ENCODE peak calls at places on chromosome 2, in six cellular contexts. One of them, this sample, is unnamed. For H3K27me3, the result is how much of the 10 kb centered on the place peaks cover.

GRCh38 chr2:33784488-33784887 is 185.4 kb upstream of the FAM98A start:
- DNase-seq in heart left ventricle: no peak
- DNase-seq in heart right ventricle: no peak
- DNase-seq in GM06990: no peak
- DNase-seq in IMR-90: no peak
- DNase-seq in WERI-Rb-1: no peak
- DNase-seq in this sample: no peak

GRCh38 chr2:215906458-215906857 is 106.9 kb downstream of the MREG start:
- DNase-seq in heart left ventricle: no peak
- DNase-seq in heart right ventricle: no peak
- DNase-seq in GM06990: no peak
- DNase-seq in IMR-90: no peak
- DNase-seq in WERI-Rb-1: no peak
- DNase-seq in this sample: no peak

GRCh38 chr2:25885933-25886332 is 7.6 kb upstream of the ASXL2 start:
- DNase-seq in heart left ventricle: no peak
- DNase-seq in heart right ventricle: no peak
- DNase-seq in GM06990: no peak
- DNase-seq in IMR-90: peak
- DNase-seq in WERI-Rb-1: no peak
- DNase-seq in this sample: no peak

GRCh38 chr2:240789501-240790369 is 30.3 kb downstream of the KIF1A start:
- DNase-seq in heart left ventricle: no peak
- DNase-seq in heart right ventricle: peak
- DNase-seq in GM06990: no peak
- DNase-seq in IMR-90: no peak
- DNase-seq in WERI-Rb-1: no peak
- DNase-seq in this sample: no peak

GRCh38 chr2:46230115-46230571 is 67.1 kb upstream of the EPAS1 start:
- DNase-seq in heart left ventricle: peak
- DNase-seq in heart right ventricle: peak
- DNase-seq in GM06990: peak
- DNase-seq in IMR-90: no peak
- DNase-seq in WERI-Rb-1: no peak
- DNase-seq in this sample: no peak

GRCh38 chr2:104901037-104901851 is 47.3 kb downstream of the POU3F3 start:
- DNase-seq in heart left ventricle: no peak
- DNase-seq in heart right ventricle: no peak
- DNase-seq in GM06990: no peak
- DNase-seq in IMR-90: no peak
- DNase-seq in WERI-Rb-1: no peak
- DNase-seq in this sample: no peak

GRCh38 chr2:44433841-44434240 is 72.1 kb downstream of the CAMKMT start:
- DNase-seq in heart left ventricle: no peak
- DNase-seq in heart right ventricle: no peak
- DNase-seq in GM06990: no peak
- DNase-seq in IMR-90: no peak
- DNase-seq in WERI-Rb-1: no peak
- DNase-seq in this sample: no peak

GRCh38 chr2:179340678-179341077 is 76.0 kb upstream of the SESTD1 start:
- DNase-seq in heart left ventricle: no peak
- DNase-seq in heart right ventricle: no peak
- DNase-seq in GM06990: no peak
- DNase-seq in IMR-90: peak
- DNase-seq in WERI-Rb-1: no peak
- DNase-seq in this sample: no peak

GRCh38 chr2:100924122-100924519 is 78.0 kb upstream of the RPL31 start:
- DNase-seq in heart left ventricle: no peak
- DNase-seq in heart right ventricle: no peak
- DNase-seq in GM06990: no peak
- DNase-seq in IMR-90: no peak
- DNase-seq in WERI-Rb-1: no peak
- DNase-seq in this sample: no peak

GRCh38 chr2:127820080-127820668 is 9.2 kb upstream of the WDR33 start:
- DNase-seq in heart left ventricle: no peak
- DNase-seq in heart right ventricle: no peak
- DNase-seq in GM06990: no peak
- DNase-seq in IMR-90: peak
- DNase-seq in WERI-Rb-1: no peak
- DNase-seq in this sample: no peak

GRCh38 chr2:239836021-239836765 is 188.9 kb downstream of the NDUFA10 start:
- DNase-seq in heart left ventricle: no peak
- DNase-seq in heart right ventricle: no peak
- DNase-seq in GM06990: no peak
- DNase-seq in IMR-90: no peak
- DNase-seq in WERI-Rb-1: no peak
- DNase-seq in this sample: no peak

GRCh38 chr2:53987336-53987921 is 16.6 kb upstream of the PSME4 start:
- DNase-seq in heart left ventricle: no peak
- DNase-seq in heart right ventricle: no peak
- DNase-seq in GM06990: no peak
- DNase-seq in IMR-90: peak
- DNase-seq in WERI-Rb-1: no peak
- DNase-seq in this sample: no peak

GRCh38 chr2:143930891-143931290 is 589.0 kb downstream of the ZEB2 start:
- DNase-seq in heart left ventricle: no peak
- DNase-seq in heart right ventricle: no peak
- DNase-seq in GM06990: no peak
- DNase-seq in IMR-90: no peak
- DNase-seq in WERI-Rb-1: no peak
- DNase-seq in this sample: no peak

GRCh38 chr2:3467654-3468053 is 51.7 kb downstream of the ADI1 start:
- DNase-seq in heart left ventricle: no peak
- DNase-seq in heart right ventricle: no peak
- DNase-seq in GM06990: no peak
- DNase-seq in IMR-90: no peak
- DNase-seq in WERI-Rb-1: no peak
- DNase-seq in this sample: no peak

GRCh38 chr2:234963785-234964615 is 12.2 kb downstream of the SH3BP4 start:
- DNase-seq in heart left ventricle: no peak
- DNase-seq in heart right ventricle: no peak
- DNase-seq in GM06990: no peak
- DNase-seq in IMR-90: peak
- DNase-seq in WERI-Rb-1: no peak
- DNase-seq in this sample: no peak

GRCh38 chr2:3664925-3665324 is 6.9 kb downstream of the ALLC start:
- DNase-seq in heart left ventricle: no peak
- DNase-seq in heart right ventricle: no peak
- DNase-seq in GM06990: no peak
- DNase-seq in IMR-90: no peak
- DNase-seq in WERI-Rb-1: peak
- DNase-seq in this sample: no peak

GRCh38 chr2:31446848-31447247 is 32.3 kb upstream of the XDH start:
- DNase-seq in heart left ventricle: no peak
- DNase-seq in heart right ventricle: no peak
- DNase-seq in GM06990: no peak
- DNase-seq in IMR-90: peak
- DNase-seq in WERI-Rb-1: no peak
- DNase-seq in this sample: no peak

GRCh38 chr2:35548171-35548570 is 807.4 kb upstream of the CRIM1 start:
- DNase-seq in heart left ventricle: no peak
- DNase-seq in heart right ventricle: no peak
- DNase-seq in GM06990: no peak
- DNase-seq in IMR-90: peak
- DNase-seq in WERI-Rb-1: no peak
- DNase-seq in this sample: no peak

GRCh38 chr2:187783446-187783845 is 229.2 kb upstream of the TFPI start:
- DNase-seq in heart left ventricle: no peak
- DNase-seq in heart right ventricle: no peak
- DNase-seq in GM06990: no peak
- DNase-seq in IMR-90: no peak
- DNase-seq in WERI-Rb-1: no peak
- DNase-seq in this sample: no peak

GRCh38 chr2:207041279-207041678 is 102.0 kb downstream of the CPO start:
- DNase-seq in heart left ventricle: no peak
- DNase-seq in heart right ventricle: no peak
- DNase-seq in GM06990: no peak
- DNase-seq in IMR-90: no peak
- DNase-seq in WERI-Rb-1: no peak
- DNase-seq in this sample: no peak

GRCh38 chr2:159797468-159798375 is at the start of gene CD302:
- DNase-seq in heart left ventricle: peak
- DNase-seq in heart right ventricle: peak
- DNase-seq in GM06990: peak
- DNase-seq in IMR-90: peak
- DNase-seq in WERI-Rb-1: peak
- DNase-seq in this sample: no peak

DNA sequence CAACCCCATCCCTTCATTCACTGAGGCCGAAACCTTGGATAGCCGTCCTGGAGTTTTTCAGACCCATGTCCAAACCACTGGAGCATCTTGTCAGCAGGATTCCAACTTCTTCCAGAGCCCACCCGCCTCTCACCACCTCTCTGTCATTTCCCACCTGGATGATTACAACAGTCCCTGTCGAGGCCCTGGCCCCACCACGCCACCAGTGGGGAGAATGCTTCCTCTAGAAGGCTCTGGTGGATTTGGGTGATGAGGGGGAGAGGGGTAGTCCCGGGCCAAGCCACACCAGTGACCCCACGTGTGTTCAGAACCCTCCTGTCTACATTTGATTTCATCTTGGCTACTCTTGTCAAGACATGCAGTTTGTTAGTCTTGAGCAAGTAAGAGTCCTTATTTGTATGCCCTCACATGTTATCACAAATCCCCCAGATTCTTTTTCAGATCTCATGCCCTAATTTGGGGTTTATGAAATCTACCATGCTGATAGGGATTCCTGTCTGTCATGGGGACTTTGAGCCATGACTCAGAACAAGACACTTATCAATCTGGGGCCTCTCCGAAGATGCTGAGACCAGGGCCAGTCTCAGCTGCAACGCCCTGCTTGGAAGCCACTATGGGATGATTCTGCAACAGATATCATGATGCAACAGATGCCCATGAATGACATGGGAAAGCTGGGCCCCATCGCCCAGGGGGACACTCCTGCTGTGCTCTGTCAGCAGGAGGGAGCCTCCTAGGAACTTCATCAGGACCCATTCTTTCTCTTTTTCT is 186.1 kb downstream of the ZFP36L2 start:
- DNase-seq in heart left ventricle: no peak
- DNase-seq in heart right ventricle: no peak
- DNase-seq in GM06990: peak
- DNase-seq in IMR-90: no peak
- DNase-seq in WERI-Rb-1: no peak
- DNase-seq in this sample: no peak
- TF ChIP-seq CTCF in heart left ventricle: no peak
- TF ChIP-seq CTCF in heart right ventricle: no peak
- TF ChIP-seq CTCF in GM06990: no peak
- TF ChIP-seq CTCF in IMR-90: no peak
- TF ChIP-seq CTCF in WERI-Rb-1: no peak
- TF ChIP-seq CTCF in this sample: no peak

DNA sequence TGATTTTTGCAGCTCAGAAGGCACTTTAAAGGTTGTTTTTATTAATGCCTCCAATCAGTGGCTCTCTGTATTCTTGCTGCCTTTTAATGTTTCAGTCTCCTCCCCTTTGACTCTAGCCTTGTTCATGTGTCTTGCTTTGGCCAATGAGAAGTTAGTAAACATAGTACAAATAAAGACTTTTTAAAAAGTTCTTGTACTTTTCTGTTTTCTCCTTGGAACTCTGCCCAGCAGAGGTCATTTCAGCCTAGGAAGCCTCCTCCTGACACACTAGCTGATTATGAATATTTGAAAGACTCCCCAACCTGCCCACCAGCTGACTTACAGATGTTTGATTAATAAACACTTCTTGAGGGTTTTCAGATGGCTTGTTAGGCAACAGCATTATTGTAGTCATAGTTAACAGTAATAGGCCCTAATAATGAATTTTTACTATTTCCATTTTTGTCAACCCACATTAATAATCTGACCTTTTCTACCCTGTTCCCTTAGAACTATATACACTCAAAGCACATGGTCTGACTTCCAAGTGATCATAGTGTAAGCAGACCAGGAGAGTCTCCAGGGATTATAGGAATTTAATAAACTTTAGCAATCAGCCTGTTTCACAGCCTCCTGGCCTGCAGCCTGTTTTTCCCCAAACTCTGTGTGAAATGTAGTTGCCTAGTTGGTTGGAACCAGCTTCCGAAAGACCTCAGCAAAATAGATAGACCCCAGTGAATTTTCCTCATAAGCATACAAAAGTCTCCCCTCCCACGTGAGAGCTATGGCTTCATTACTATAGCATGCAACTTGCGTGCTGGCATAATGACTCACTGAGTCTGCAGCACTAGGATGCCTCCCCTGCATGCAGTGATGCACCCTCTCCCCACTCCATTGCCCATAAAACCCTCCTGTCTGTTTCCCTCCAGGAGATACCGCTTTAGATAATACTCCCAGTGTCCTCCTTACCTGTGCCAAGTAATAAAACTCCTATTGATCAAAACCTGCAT is 670.7 kb upstream of the ZNF804A start:
- DNase-seq in heart left ventricle: no peak
- DNase-seq in heart right ventricle: no peak
- DNase-seq in GM06990: no peak
- DNase-seq in IMR-90: peak
- DNase-seq in WERI-Rb-1: no peak
- DNase-seq in this sample: no peak
- H3K4me3 ChIP-seq in heart left ventricle: no peak
- H3K4me3 ChIP-seq in heart right ventricle: no peak
- H3K4me3 ChIP-seq in GM06990: no peak
- H3K4me3 ChIP-seq in IMR-90: no peak
- H3K4me3 ChIP-seq in WERI-Rb-1: no peak
- H3K4me3 ChIP-seq in this sample: no peak

DNA sequence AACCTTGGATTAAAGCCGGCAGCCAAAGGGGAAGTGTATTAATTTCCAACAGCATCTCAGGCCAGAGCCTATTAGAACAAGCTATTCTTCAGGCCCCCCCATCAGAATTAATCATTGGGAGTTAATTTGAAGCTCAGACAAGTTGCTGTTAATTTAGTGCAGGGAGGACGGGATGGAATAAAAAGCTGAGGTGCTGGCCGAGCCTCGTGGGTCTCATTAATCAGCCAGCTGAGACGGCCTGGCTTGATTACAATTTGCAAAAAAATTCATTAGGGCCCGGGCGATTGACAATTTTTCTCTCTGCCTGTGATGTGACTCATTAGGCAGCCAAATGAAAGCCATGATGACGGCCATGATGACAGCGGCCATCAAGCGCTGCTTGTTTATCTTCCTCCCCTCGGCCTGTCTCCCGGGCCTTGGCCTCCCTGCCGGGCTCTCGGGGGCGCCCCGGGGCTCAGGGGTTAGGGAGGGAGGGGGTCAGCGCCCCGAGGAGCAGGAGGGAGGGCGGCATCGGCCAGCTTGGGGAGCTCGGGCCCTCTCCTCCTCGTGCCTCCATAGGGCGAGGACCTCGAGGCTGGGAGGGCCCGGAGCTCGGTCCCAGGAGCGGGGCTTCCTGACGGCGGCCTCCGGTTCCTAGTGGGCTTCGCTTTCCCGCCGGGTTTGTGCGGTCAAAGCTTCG is 5.2 kb downstream of the GBX2 start:
- DNase-seq in heart left ventricle: no peak
- DNase-seq in heart right ventricle: no peak
- DNase-seq in GM06990: no peak
- DNase-seq in IMR-90: no peak
- DNase-seq in WERI-Rb-1: no peak
- DNase-seq in this sample: no peak
- H3K27me3 ChIP-seq in heart left ventricle: half or more
- H3K27me3 ChIP-seq in heart right ventricle: half or more
- H3K27me3 ChIP-seq in GM06990: under half
- H3K27me3 ChIP-seq in IMR-90: half or more
- H3K27me3 ChIP-seq in WERI-Rb-1: half or more
- H3K27me3 ChIP-seq in this sample: under half

GRCh38 chr2:58047969-58048368 is 1.4 kb downstream of the VRK2 start:
- DNase-seq in heart left ventricle: no peak
- DNase-seq in heart right ventricle: no peak
- DNase-seq in GM06990: no peak
- DNase-seq in IMR-90: no peak
- DNase-seq in WERI-Rb-1: no peak
- DNase-seq in this sample: no peak
- TF ChIP-seq CTCF in heart left ventricle: no peak
- TF ChIP-seq CTCF in heart right ventricle: no peak
- TF ChIP-seq CTCF in GM06990: no peak
- TF ChIP-seq CTCF in IMR-90: no peak
- TF ChIP-seq CTCF in WERI-Rb-1: no peak
- TF ChIP-seq CTCF in this sample: no peak